ENCODE peak calls at places on chromosome 5, in ten cellular contexts. E, F, P, Y, O, W, A, L, V and T are unnamed samples.

GRCh38 chr5:121628783-121629182 is 222.9 kb upstream of the FTMT start:
- DNase-seq in Y (no peak), V (no peak), F (no peak), P (peak; percentile 3), L (no peak), A (no peak), W (no peak), O (no peak), E (no peak), T (no peak)

GRCh38 chr5:53874409-53874808 is 314.0 kb downstream of the NDUFS4 start:
- DNase-seq in F (no peak), W (no peak), E (peak; percentile 43), L (peak; percentile 75), P (no peak), V (no peak), A (no peak), O (no peak), Y (no peak), T (no peak)

GRCh38 chr5:96582343-96582742 is 79.8 kb upstream of the CAST start:
- DNase-seq in P (peak; percentile 38), L (no peak), A (no peak), V (no peak), E (no peak), F (no peak), W (no peak), Y (no peak), O (no peak), T (no peak)

GRCh38 chr5:91024160-91024559 is 359.0 kb downstream of the ARRDC3 start:
- DNase-seq in V (no peak), W (no peak), L (no peak), A (no peak), E (no peak), P (peak; percentile 49), F (no peak), O (no peak), Y (no peak), T (no peak)

GRCh38 chr5:150398432-150399157 is 14.1 kb downstream of the CD74 start:
- DNase-seq in P (no peak), E (no peak), L (no peak), F (no peak), V (peak; percentile 85), O (peak; percentile 78), W (peak; percentile 47), A (no peak), Y (peak; percentile 47), T (peak; percentile 74)

GRCh38 chr5:142677212-142677611 is 8.7 kb downstream of the FGF1 start:
- DNase-seq in E (no peak), F (no peak), A (no peak), Y (no peak), O (no peak), L (no peak), V (no peak), P (no peak), W (no peak), T (no peak)

GRCh38 chr5:178940569-178941360 is at the start of gene ZNF454:
- DNase-seq in F (peak; percentile 95), W (no peak), A (no peak), L (peak; percentile 74), P (peak; percentile 97), Y (no peak), V (no peak), E (peak; percentile 97), O (no peak), T (no peak)

GRCh38 chr5:164799391-164799790 is 1294.0 kb downstream of the MAT2B start:
- DNase-seq in V (no peak), W (peak; percentile 48), P (no peak), F (no peak), A (no peak), E (no peak), L (no peak), Y (no peak), O (no peak), T (no peak)

GRCh38 chr5:120808606-120809005 is 344.5 kb downstream of the PRR16 start:
- DNase-seq in V (no peak), L (no peak), F (no peak), A (no peak), W (no peak), Y (no peak), O (no peak), P (no peak), E (no peak), T (no peak)

GRCh38 chr5:31722111-31722510 is 83.2 kb downstream of the PDZD2 start:
- DNase-seq in V (no peak), A (no peak), W (no peak), O (no peak), E (no peak), P (no peak), L (no peak), F (no peak), Y (no peak), T (no peak)

GRCh38 chr5:64229163-64229774 is 63.6 kb downstream of the RNF180 start:
- DNase-seq in Y (peak; percentile 33), A (no peak), O (no peak), F (no peak), V (peak; percentile 74), L (no peak), W (peak; percentile 39), P (peak; percentile 60), E (peak; percentile 57), T (peak; percentile 69)

GRCh38 chr5:132456553-132457361 is 33.8 kb downstream of the IRF1 start:
- DNase-seq in E (peak; percentile 52), F (peak; percentile 48), Y (no peak), P (no peak), O (peak; percentile 73), W (peak; percentile 84), L (no peak), A (no peak), V (peak; percentile 51), T (no peak)
- TF ChIP-seq CTCF in E (no peak), F (no peak), Y (no peak), P (no peak), O (no peak), W (no peak), L (no peak), A (no peak), V (no peak), T (no peak)

DNA sequence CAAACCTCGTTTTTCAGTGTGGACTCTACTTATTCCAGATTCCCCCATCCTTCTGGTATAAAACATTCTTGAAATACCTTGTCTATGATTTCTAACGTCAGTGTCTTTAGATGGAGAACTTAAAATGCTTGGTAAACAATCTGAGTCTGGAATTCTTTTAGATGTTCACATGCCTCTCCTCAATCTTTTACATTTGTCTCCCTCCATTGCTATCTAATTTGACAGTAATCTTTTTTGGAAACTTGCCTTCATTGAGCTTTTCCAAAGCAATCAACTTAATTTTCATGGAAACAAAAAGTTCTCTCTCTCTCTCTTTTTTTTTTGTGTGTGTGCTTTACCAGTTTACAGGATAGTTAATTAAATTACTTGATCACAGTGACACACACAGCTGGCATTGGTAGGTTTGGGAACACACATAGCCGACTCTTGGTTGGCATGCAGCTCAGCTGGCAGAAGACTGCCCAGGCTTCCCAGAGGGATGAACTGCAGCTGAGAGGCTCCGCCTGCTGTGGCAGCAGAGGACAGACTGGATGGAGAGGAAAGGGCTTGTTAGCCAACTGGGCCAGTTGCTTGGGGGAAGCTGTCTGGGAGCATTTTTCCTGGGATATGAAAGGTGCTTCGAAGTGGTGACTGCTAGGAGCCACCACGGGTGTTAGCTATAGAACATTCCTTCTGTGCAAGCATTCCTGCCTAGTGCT is 271.3 kb downstream of the ZSWIM6 start:
- DNase-seq in O (no peak), E (peak; percentile 30), L (peak; percentile 61), P (no peak), A (no peak), F (peak; percentile 23), Y (peak; percentile 44), V (no peak), W (no peak), T (no peak)
- TF ChIP-seq CTCF in O (no peak), E (no peak), L (no peak), P (no peak), A (no peak), F (peak; percentile 45), Y (no peak), V (no peak), W (no peak), T (no peak)

GRCh38 chr5:103041071-103041676 is 78.8 kb downstream of the GIN1 start:
- DNase-seq in O (no peak), P (peak; percentile 81), Y (peak; percentile 5), W (peak; percentile 49), V (peak; percentile 38), A (no peak), L (no peak), E (peak; percentile 74), F (no peak), T (peak; percentile 16)
- TF ChIP-seq CTCF in O (peak; percentile 24), P (peak; percentile 41), Y (peak; percentile 66), W (peak; percentile 32), V (peak; percentile 56), A (peak; percentile 57), L (peak; percentile 61), E (peak; percentile 37), F (peak; percentile 67), T (no peak)

GRCh38 chr5:83471405-83472212 is at the start of gene VCAN:
- DNase-seq in F (peak; percentile 60), Y (peak; percentile 40), E (peak; percentile 94), L (no peak), V (peak; percentile 49), W (no peak), O (peak; percentile 38), P (peak; percentile 90), A (peak; percentile 42), T (peak; percentile 22)
- TF ChIP-seq CTCF in F (no peak), Y (no peak), E (no peak), L (no peak), V (no peak), W (no peak), O (no peak), P (no peak), A (no peak), T (no peak)

GRCh38 chr5:24110019-24110615 is 534.7 kb downstream of the CDH10 start:
- DNase-seq in O (no peak), V (peak; percentile 8), Y (peak; percentile 8), P (peak; percentile 17), W (peak; percentile 40), F (no peak), A (no peak), E (peak; percentile 8), L (no peak), T (no peak)
- TF ChIP-seq CTCF in O (no peak), V (peak; percentile 45), Y (peak; percentile 59), P (peak; percentile 37), W (peak; percentile 67), F (peak; percentile 44), A (peak; percentile 55), E (peak; percentile 15), L (peak; percentile 54), T (no peak)

DNA sequence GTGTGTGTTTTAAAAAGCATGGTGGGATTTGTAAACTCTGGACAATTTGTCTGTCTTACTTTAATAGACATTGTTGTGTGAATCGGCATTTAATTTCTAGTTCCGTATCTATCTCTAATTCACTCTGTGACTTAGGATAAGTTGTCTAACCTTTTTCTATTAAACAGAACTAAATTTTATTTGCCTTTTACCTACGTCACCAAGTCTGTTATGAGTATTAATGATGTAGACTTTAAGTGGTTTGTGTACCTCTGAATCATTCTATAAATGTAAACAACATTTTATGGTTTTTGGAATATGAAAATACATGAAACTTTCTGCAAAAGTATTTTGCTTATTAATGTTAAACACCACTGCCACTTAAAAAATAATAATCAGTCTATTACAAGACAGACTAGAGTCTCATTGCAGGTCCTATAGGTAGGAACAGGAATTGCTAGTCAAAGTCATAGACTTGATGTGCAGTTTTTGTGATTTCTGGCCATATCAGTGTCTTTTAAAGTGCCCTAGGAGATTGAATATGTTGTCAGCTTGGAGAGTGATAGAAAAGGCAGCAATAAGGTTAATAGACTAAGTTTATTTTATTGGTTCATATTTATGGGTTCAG is 5.6 kb downstream of the RBM27 start:
- DNase-seq in L (no peak), A (no peak), Y (peak; percentile 49), F (no peak), P (peak; percentile 40), O (no peak), W (no peak), V (no peak), E (no peak), T (no peak)
- TF ChIP-seq CTCF in L (no peak), A (no peak), Y (no peak), F (no peak), P (peak; percentile 26), O (peak; percentile 13), W (no peak), V (peak; percentile 9), E (peak; percentile 27), T (no peak)